ENCODE peak calls at places on chromosomes 11 and 22, in four cellular contexts. K is mucosa of gallbladder, O is right atrium auricular region, L is caudate nucleus. Q is an unnamed sample.

GRCh38 chr11:79076526-79077115 is 364.2 kb downstream of the TENM4 start:
- DNase-seq in L (no peak), O (no peak), K (peak), Q (no peak)

GRCh38 chr11:64799256-64799924 is 3.6 kb downstream of the MAP4K2 start:
- DNase-seq in L (no peak), K (no peak), O (no peak), Q (no peak)

GRCh38 chr22:24325105-24325757 is 54.6 kb downstream of the SPECC1L start:
- DNase-seq in K (peak), L (no peak), O (no peak), Q (peak)

GRCh38 chr22:22705328-22706100 is 61.1 kb downstream of the GGTLC2 start:
- DNase-seq in L (no peak), O (peak), K (no peak), Q (no peak)

GRCh38 chr11:114061053-114062049 is 1.8 kb downstream of the ZBTB16 start:
- DNase-seq in L (no peak), K (no peak), O (no peak), Q (no peak)

GRCh38 chr11:20110908-20111669 is 49.2 kb downstream of the DBX1 start:
- DNase-seq in L (no peak), K (peak), O (no peak), Q (no peak)

GRCh38 chr11:69131644-69132300 is 24.0 kb upstream of the SMIM38 start:
- DNase-seq in K (peak), O (peak), L (no peak), Q (peak)

GRCh38 chr11:40867991-40868685 is 591.3 kb downstream of the LRRC4C start:
- DNase-seq in O (no peak), L (no peak), K (no peak), Q (no peak)

GRCh38 chr11:96194571-96194970 is 148.4 kb downstream of the MAML2 start:
- DNase-seq in O (no peak), L (no peak), K (no peak), Q (no peak)

GRCh38 chr11:114746013-114746412 is 67.7 kb downstream of the NXPE2 start:
- DNase-seq in K (no peak), L (no peak), O (no peak), Q (no peak)

GRCh38 chr11:11579012-11579755 is 42.6 kb downstream of the GALNT18 start:
- DNase-seq in O (peak), K (peak), L (no peak), Q (no peak)

GRCh38 chr11:44484211-44484610 is 81.3 kb upstream of the CD82 start:
- DNase-seq in L (no peak), K (no peak), O (no peak), Q (no peak)

GRCh38 chr22:48557473-48557872 is 1270.2 kb downstream of the BRD1 start:
- DNase-seq in L (no peak), O (no peak), K (no peak), Q (no peak)

GRCh38 chr22:22125028-22125578 is 119.5 kb upstream of the VPREB1 start:
- DNase-seq in L (no peak), K (no peak), O (no peak), Q (no peak)

GRCh38 chr22:39703890-39704658 is 133.5 kb downstream of the CACNA1I start:
- DNase-seq in O (no peak), K (no peak), L (no peak), Q (no peak)

GRCh38 chr11:62324738-62325556 is 12.3 kb upstream of the ASRGL1 start:
- DNase-seq in K (no peak), L (no peak), O (no peak), Q (no peak)

GRCh38 chr22:49628351-49629023 is 199.2 kb downstream of the BRD1 start:
- DNase-seq in O (no peak), K (no peak), L (no peak), Q (no peak)

GRCh38 chr11:61264795-61265194 is 23.8 kb downstream of the PGA5 start:
- DNase-seq in K (no peak), O (no peak), L (no peak), Q (no peak)

GRCh38 chr11:65558785-65559509 is 788 bp upstream of the LTBP3 start:
- DNase-seq in O (no peak), L (peak), K (peak), Q (peak)

GRCh38 chr22:50705219-50705691 is 32.6 kb downstream of the SHANK3 start:
- DNase-seq in O (no peak), K (peak), L (peak), Q (peak)

GRCh38 chr11:27720277-27720830 is 20.1 kb upstream of the BDNF start:
- DNase-seq in O (no peak), L (no peak), K (peak), Q (no peak)

GRCh38 chr11:97110376-97110775 is 720.6 kb downstream of the JRKL start:
- DNase-seq in K (no peak), O (no peak), L (no peak), Q (no peak)

GRCh38 chr11:124611016-124611571 is at the start of gene PANX3:
- DNase-seq in O (no peak), K (no peak), L (no peak), Q (no peak)

GRCh38 chr11:68212421-68213134 is 518 bp downstream of the KMT5B start:
- DNase-seq in K (peak), O (peak), L (no peak), Q (peak)

GRCh38 chr11:29534831-29535230 is 482.0 kb downstream of the KCNA4 start:
- DNase-seq in L (no peak), K (no peak), O (no peak), Q (no peak)

GRCh38 chr11:124725719-124726105 is 14.0 kb upstream of the NRGN start:
- DNase-seq in K (no peak), L (no peak), O (no peak), Q (no peak)

GRCh38 chr11:44899959-44900358 is 50.7 kb downstream of the TP53I11 start:
- DNase-seq in O (no peak), K (no peak), L (no peak), Q (no peak)

GRCh38 chr11:69227271-69227670 is 66.7 kb upstream of the MYEOV start:
- DNase-seq in L (no peak), K (no peak), O (no peak), Q (no peak)

GRCh38 chr22:27507066-27507715 is 294.4 kb downstream of the MN1 start:
- DNase-seq in K (no peak), L (no peak), O (no peak), Q (no peak)

GRCh38 chr22:19940536-19941364 is 822 bp upstream of the COMT start:
- DNase-seq in L (no peak), O (no peak), K (no peak), Q (no peak)

GRCh38 chr11:30635401-30635989 is 49.3 kb upstream of the MPPED2 start:
- DNase-seq in K (no peak), L (peak), O (no peak), Q (peak)

GRCh38 chr11:132278801-132279574 is 908.6 kb downstream of the NTM start:
- DNase-seq in O (no peak), L (no peak), K (no peak), Q (no peak)